ENCODE peak calls at places on chromosome 22, in ten cellular contexts. O, G, C, Q, Y, U, K, M, D and E are unnamed samples. For H3K4me1, the result is how much of the 10 kb centered on the place peaks cover.

GRCh38 chr22:27719535-27720227 is 81.9 kb downstream of the MN1 start:
- DNase-seq in O (no peak), G (peak), C (no peak), Q (peak), Y (peak), U (no peak), K (peak), M (no peak), D (peak), E (peak)

GRCh38 chr22:24500251-24500820 is 5.2 kb downstream of the UPB1 start:
- DNase-seq in O (peak), G (no peak), C (no peak), Q (peak), Y (no peak), U (no peak), K (no peak), M (no peak), D (no peak), E (no peak)

GRCh38 chr22:20904008-20904979 is 12.9 kb upstream of the CRKL start:
- DNase-seq in O (no peak), G (peak), C (no peak), Q (no peak), Y (no peak), U (no peak), K (no peak), M (no peak), D (no peak), E (peak)

GRCh38 chr22:27867114-27867957 is 51.7 kb downstream of the PITPNB start:
- DNase-seq in O (no peak), G (peak), C (no peak), Q (no peak), Y (no peak), U (no peak), K (no peak), M (no peak), D (no peak), E (no peak)

GRCh38 chr22:22618448-22618847 is 26.0 kb upstream of the GGTLC2 start:
- DNase-seq in O (no peak), G (no peak), C (no peak), Q (no peak), Y (no peak), U (no peak), K (no peak), M (no peak), D (no peak), E (no peak)

GRCh38 chr22:20186871-20187546 is 36.2 kb upstream of the CCDC188 start:
- DNase-seq in O (peak), G (no peak), C (no peak), Q (no peak), Y (no peak), U (no peak), K (no peak), M (no peak), D (no peak), E (no peak)

GRCh38 chr22:25030636-25031035 is 78.1 kb downstream of the KIAA1671 start:
- DNase-seq in O (peak), G (peak), C (peak), Q (no peak), Y (no peak), U (no peak), K (no peak), M (no peak), D (peak), E (no peak)

GRCh38 chr22:19147193-19147780 is 2.8 kb downstream of the GSC2 start:
- DNase-seq in O (no peak), G (no peak), C (no peak), Q (peak), Y (peak), U (no peak), K (no peak), M (no peak), D (no peak), E (no peak)

GRCh38 chr22:36136475-36136874 is 24.1 kb downstream of the APOL3 start:
- DNase-seq in O (no peak), G (peak), C (no peak), Q (no peak), Y (no peak), U (no peak), K (no peak), M (no peak), D (no peak), E (no peak)

GRCh38 chr22:27711756-27712155 is 89.8 kb downstream of the MN1 start:
- DNase-seq in O (no peak), G (no peak), C (no peak), Q (no peak), Y (no peak), U (no peak), K (no peak), M (no peak), D (no peak), E (no peak)

GRCh38 chr22:37485006-37485713 is 1.0 kb downstream of the MFNG start:
- DNase-seq in O (peak), G (no peak), C (peak), Q (peak), Y (no peak), U (no peak), K (no peak), M (no peak), D (no peak), E (no peak)

GRCh38 chr22:37486224-37486845 is at the start of gene MFNG:
- DNase-seq in O (peak), G (peak), C (peak), Q (peak), Y (peak), U (peak), K (peak), M (peak), D (peak), E (no peak)

GRCh38 chr22:37484115-37485005 is 1.8 kb downstream of the MFNG start:
- DNase-seq in O (peak), G (no peak), C (peak), Q (peak), Y (no peak), U (no peak), K (peak), M (peak), D (peak), E (no peak)

GRCh38 chr22:37487129-37487528 is 945 bp upstream of the MFNG start:
- DNase-seq in O (no peak), G (no peak), C (no peak), Q (no peak), Y (no peak), U (no peak), K (no peak), M (no peak), D (no peak), E (no peak)

DNA sequence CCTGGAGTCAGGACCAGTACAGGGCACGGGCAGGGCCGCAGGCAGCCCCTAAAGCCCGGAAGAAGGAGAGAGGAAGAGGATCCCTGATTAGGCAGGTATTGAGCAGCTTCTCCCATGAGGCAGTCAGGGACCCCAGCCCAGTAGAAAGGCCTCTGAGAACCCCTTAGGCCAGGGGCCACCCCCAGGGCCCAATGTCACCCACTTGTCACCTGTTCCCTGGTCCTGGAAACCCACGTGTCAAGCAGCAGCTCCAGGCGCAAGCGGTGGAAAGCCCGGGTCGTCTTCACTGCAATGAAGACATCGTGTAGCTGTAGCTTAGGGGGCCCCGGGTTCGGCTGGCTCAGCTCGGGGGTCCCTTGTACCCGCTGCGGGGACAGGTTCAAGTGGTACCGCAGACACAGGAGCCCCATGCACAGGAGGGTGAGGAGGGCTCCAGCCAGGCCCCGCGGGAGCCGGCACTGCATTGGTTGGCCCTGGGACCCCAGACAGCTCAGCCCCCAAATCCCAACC is 415 bp downstream of the MFNG start:
- DNase-seq in O (no peak), G (no peak), C (no peak), Q (peak), Y (no peak), U (no peak), K (no peak), M (no peak), D (no peak), E (no peak)
- H3K4me3 ChIP-seq in O (peak), G (no peak), C (peak), Q (peak), Y (no peak), U (no peak), K (peak), M (peak), D (peak), E (no peak)

GRCh38 chr22:50101870-50102565 is 12.2 kb downstream of the MOV10L1 start:
- DNase-seq in O (no peak), G (no peak), C (no peak), Q (no peak), Y (no peak), U (no peak), K (no peak), M (no peak), D (no peak), E (no peak)

GRCh38 chr22:50104149-50104548 is 14.3 kb downstream of the MOV10L1 start:
- DNase-seq in O (no peak), G (no peak), C (no peak), Q (no peak), Y (no peak), U (no peak), K (no peak), M (no peak), D (no peak), E (no peak)

GRCh38 chr22:50105529-50106100 is 15.8 kb downstream of the MOV10L1 start:
- DNase-seq in O (no peak), G (no peak), C (no peak), Q (no peak), Y (no peak), U (no peak), K (peak), M (no peak), D (no peak), E (no peak)

GRCh38 chr22:50107529-50107928 is 17.7 kb downstream of the MOV10L1 start:
- DNase-seq in O (no peak), G (no peak), C (no peak), Q (no peak), Y (no peak), U (no peak), K (no peak), M (no peak), D (no peak), E (no peak)

GRCh38 chr22:50102946-50103345 is 13.1 kb downstream of the MOV10L1 start:
- DNase-seq in O (no peak), G (no peak), C (no peak), Q (no peak), Y (no peak), U (no peak), K (no peak), M (no peak), D (no peak), E (no peak)
- TF ChIP-seq CTCF in O (no peak), G (no peak), C (no peak), Q (no peak), Y (peak), U (no peak), K (no peak), M (no peak), D (no peak), E (peak)

GRCh38 chr22:48799227-48799970 is 1028.3 kb downstream of the BRD1 start:
- DNase-seq in O (no peak), G (no peak), C (no peak), Q (peak), Y (no peak), U (no peak), K (no peak), M (no peak), D (no peak), E (no peak)
- H3K4me1 ChIP-seq in O (under half), G (under half), C (under half), Q (under half), Y (under half), U (under half), K (under half), M (under half), D (under half), E (under half)

DNA sequence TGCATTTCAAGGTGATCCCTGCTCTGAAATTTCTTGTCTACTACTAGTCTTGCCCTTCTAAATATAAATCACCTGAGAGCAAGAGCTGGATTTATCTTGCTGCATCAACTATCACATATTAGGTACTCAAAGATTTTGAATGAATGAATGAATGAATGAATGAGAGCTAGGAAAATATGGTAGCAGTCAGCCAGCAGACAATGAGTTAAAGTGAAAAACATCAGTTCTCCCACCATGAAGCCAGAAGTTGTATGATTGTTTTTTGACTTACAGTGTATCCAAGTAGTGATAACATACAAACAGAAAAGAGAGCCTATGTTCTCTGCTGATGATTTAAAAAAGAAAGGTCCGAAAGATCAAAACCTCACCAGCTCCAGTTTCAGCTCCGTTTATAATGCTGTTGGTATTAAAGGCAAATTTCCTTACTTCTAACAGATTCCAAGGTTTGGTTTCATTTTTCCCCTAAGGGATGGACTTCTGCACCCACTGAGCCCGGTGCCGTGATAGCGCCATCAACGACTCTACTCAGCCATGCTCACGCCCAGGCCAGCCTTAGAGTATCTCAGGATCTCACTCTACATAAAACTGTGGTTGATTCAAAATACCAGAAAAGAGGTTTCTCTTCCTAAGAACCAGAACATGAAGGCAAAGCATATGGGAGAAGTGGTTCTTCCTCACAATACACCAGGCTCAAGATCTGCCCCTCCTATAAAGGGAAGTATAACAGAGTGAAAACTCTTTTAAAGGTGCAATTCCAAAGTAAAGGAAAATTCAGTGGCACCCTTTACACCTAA is 92.0 kb downstream of the SGSM3 start:
- DNase-seq in O (no peak), G (no peak), C (no peak), Q (no peak), Y (no peak), U (no peak), K (peak), M (no peak), D (no peak), E (no peak)
- H3K4me3 ChIP-seq in O (peak), G (no peak), C (peak), Q (peak), Y (no peak), U (no peak), K (no peak), M (peak), D (no peak), E (no peak)

GRCh38 chr22:43159484-43160178 is 8.3 kb downstream of the TSPO start:
- DNase-seq in O (no peak), G (no peak), C (no peak), Q (peak), Y (peak), U (no peak), K (peak), M (no peak), D (no peak), E (no peak)
- TF ChIP-seq CTCF in O (peak), G (peak), C (no peak), Q (no peak), Y (peak), U (peak), K (peak), M (peak), D (no peak), E (peak)

GRCh38 chr22:46460835-46461234 is 76.6 kb downstream of the CELSR1 start:
- DNase-seq in O (no peak), G (no peak), C (no peak), Q (no peak), Y (no peak), U (no peak), K (no peak), M (no peak), D (no peak), E (no peak)
- H3K4me1 ChIP-seq in O (under half), G (under half), C (under half), Q (under half), Y (under half), U (under half), K (under half), M (under half), D (under half), E (under half)

GRCh38 chr22:31122532-31123291 is at the start of gene INPP5J:
- DNase-seq in O (no peak), G (peak), C (peak), Q (peak), Y (peak), U (peak), K (peak), M (no peak), D (peak), E (no peak)
- H3K4me3 ChIP-seq in O (no peak), G (peak), C (peak), Q (no peak), Y (peak), U (peak), K (peak), M (peak), D (peak), E (peak)